ENCODE peak calls at places on chromosome 18, in ten cellular contexts. One of them, this sample, is unnamed.
A peak's percentile ranks its signal among the peaks of the same experiment; 100 is the strongest.

GRCh38 chr18:36772339-36772738 is 56.5 kb downstream of the TPGS2 start:
- DNase-seq in transverse colon: no peak
- DNase-seq in SJSA1: no peak
- DNase-seq in GM23248: peak; percentile 45
- DNase-seq in left lung: no peak
- DNase-seq in fibroblast of lung: peak; percentile 58
- DNase-seq in neuronal stem cell: no peak
- DNase-seq in astrocyte: peak; percentile 49
- DNase-seq in K562: no peak
- DNase-seq in stomach: no peak
- DNase-seq in this sample: no peak

GRCh38 chr18:35672897-35673296 is 91.4 kb downstream of the GALNT1 start:
- DNase-seq in GM23248: peak; percentile 40
- DNase-seq in left lung: no peak
- DNase-seq in astrocyte: peak; percentile 8
- DNase-seq in transverse colon: peak; percentile 50
- DNase-seq in stomach: no peak
- DNase-seq in neuronal stem cell: no peak
- DNase-seq in K562: no peak
- DNase-seq in SJSA1: no peak
- DNase-seq in fibroblast of lung: peak; percentile 8
- DNase-seq in this sample: no peak

GRCh38 chr18:79524181-79525078 is 128.7 kb downstream of the NFATC1 start:
- DNase-seq in neuronal stem cell: no peak
- DNase-seq in fibroblast of lung: no peak
- DNase-seq in stomach: no peak
- DNase-seq in transverse colon: no peak
- DNase-seq in left lung: no peak
- DNase-seq in SJSA1: peak; percentile 40
- DNase-seq in astrocyte: no peak
- DNase-seq in GM23248: no peak
- DNase-seq in K562: no peak
- DNase-seq in this sample: no peak

GRCh38 chr18:62957885-62958472 is 242.6 kb downstream of the PHLPP1 start:
- DNase-seq in GM23248: peak; percentile 51
- DNase-seq in neuronal stem cell: peak; percentile 29
- DNase-seq in fibroblast of lung: peak; percentile 26
- DNase-seq in stomach: peak; percentile 41
- DNase-seq in K562: no peak
- DNase-seq in left lung: no peak
- DNase-seq in SJSA1: peak; percentile 46
- DNase-seq in astrocyte: no peak
- DNase-seq in transverse colon: peak; percentile 44
- DNase-seq in this sample: no peak

GRCh38 chr18:58576641-58577251 is 52.1 kb downstream of the ALPK2 start:
- DNase-seq in astrocyte: peak; percentile 58
- DNase-seq in neuronal stem cell: no peak
- DNase-seq in GM23248: no peak
- DNase-seq in K562: no peak
- DNase-seq in fibroblast of lung: peak; percentile 71
- DNase-seq in left lung: no peak
- DNase-seq in SJSA1: no peak
- DNase-seq in transverse colon: no peak
- DNase-seq in stomach: no peak
- DNase-seq in this sample: no peak

GRCh38 chr18:61398961-61399632 is 65.9 kb downstream of the CDH20 start:
- DNase-seq in astrocyte: peak; percentile 73
- DNase-seq in neuronal stem cell: no peak
- DNase-seq in GM23248: peak; percentile 92
- DNase-seq in stomach: no peak
- DNase-seq in SJSA1: no peak
- DNase-seq in K562: no peak
- DNase-seq in left lung: no peak
- DNase-seq in transverse colon: no peak
- DNase-seq in fibroblast of lung: peak; percentile 81
- DNase-seq in this sample: no peak

GRCh38 chr18:56322403-56322802 is 316.0 kb downstream of the TXNL1 start:
- DNase-seq in GM23248: no peak
- DNase-seq in stomach: no peak
- DNase-seq in transverse colon: no peak
- DNase-seq in left lung: no peak
- DNase-seq in SJSA1: no peak
- DNase-seq in neuronal stem cell: peak; percentile 8
- DNase-seq in K562: no peak
- DNase-seq in fibroblast of lung: no peak
- DNase-seq in astrocyte: no peak
- DNase-seq in this sample: no peak

GRCh38 chr18:56319953-56320352 is 318.4 kb downstream of the TXNL1 start:
- DNase-seq in fibroblast of lung: no peak
- DNase-seq in astrocyte: no peak
- DNase-seq in GM23248: no peak
- DNase-seq in SJSA1: no peak
- DNase-seq in left lung: no peak
- DNase-seq in stomach: no peak
- DNase-seq in K562: no peak
- DNase-seq in neuronal stem cell: no peak
- DNase-seq in transverse colon: no peak
- DNase-seq in this sample: no peak

GRCh38 chr18:45509535-45509934 is 105.7 kb upstream of the SLC14A2 start:
- DNase-seq in neuronal stem cell: no peak
- DNase-seq in fibroblast of lung: no peak
- DNase-seq in K562: no peak
- DNase-seq in transverse colon: no peak
- DNase-seq in stomach: no peak
- DNase-seq in left lung: no peak
- DNase-seq in astrocyte: no peak
- DNase-seq in GM23248: no peak
- DNase-seq in SJSA1: no peak
- DNase-seq in this sample: no peak

GRCh38 chr18:45506951-45507350 is 108.3 kb upstream of the SLC14A2 start:
- DNase-seq in astrocyte: no peak
- DNase-seq in neuronal stem cell: no peak
- DNase-seq in left lung: no peak
- DNase-seq in K562: no peak
- DNase-seq in SJSA1: no peak
- DNase-seq in fibroblast of lung: no peak
- DNase-seq in GM23248: no peak
- DNase-seq in transverse colon: no peak
- DNase-seq in stomach: no peak
- DNase-seq in this sample: no peak

GRCh38 chr18:45503988-45504387 is 111.3 kb upstream of the SLC14A2 start:
- DNase-seq in astrocyte: no peak
- DNase-seq in left lung: no peak
- DNase-seq in neuronal stem cell: no peak
- DNase-seq in SJSA1: no peak
- DNase-seq in stomach: no peak
- DNase-seq in GM23248: no peak
- DNase-seq in transverse colon: no peak
- DNase-seq in K562: no peak
- DNase-seq in fibroblast of lung: no peak
- DNase-seq in this sample: no peak

DNA sequence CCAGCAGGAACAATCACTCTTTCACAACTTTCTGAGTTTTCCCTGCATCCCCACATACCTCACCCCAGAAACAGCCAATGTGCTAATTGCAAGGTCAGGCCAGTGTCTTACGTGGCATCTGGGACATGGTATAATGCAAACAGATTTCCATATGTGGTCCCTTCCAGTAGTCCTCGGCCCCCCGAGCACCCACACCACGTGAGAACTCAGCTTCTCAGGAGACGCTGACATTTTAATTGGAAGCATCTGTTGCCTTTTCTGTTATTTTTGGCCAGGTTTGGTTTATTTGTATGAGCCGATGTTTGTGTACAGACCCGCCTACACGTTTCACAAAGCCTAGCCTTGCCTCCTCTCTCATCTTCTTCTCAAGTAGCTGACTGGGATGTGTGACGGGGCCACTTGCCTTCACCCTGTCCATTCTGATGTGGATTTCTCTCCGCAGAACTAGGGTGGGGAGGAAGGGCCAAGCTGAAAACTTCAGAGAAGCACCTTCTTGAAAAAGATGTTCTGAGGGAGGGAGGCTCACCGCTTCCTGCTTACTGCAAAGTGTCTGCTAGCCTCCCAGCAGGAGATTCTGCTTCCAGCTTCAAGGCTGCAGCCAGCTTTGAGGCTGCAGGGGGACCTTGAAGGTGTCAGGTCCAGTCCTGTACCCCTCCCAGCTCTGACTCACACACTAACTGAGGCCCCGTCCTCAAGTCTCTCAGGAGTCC is 109.6 kb upstream of the SLC14A2 start:
- DNase-seq in SJSA1: peak; percentile 58
- DNase-seq in GM23248: peak; percentile 23
- DNase-seq in left lung: no peak
- DNase-seq in K562: no peak
- DNase-seq in stomach: no peak
- DNase-seq in neuronal stem cell: no peak
- DNase-seq in fibroblast of lung: peak; percentile 36
- DNase-seq in transverse colon: no peak
- DNase-seq in astrocyte: peak; percentile 23
- DNase-seq in this sample: no peak
- H3K4me1 ChIP-seq in SJSA1: peaks cover 34% of the 10 kb centered on the region
- H3K4me1 ChIP-seq in GM23248: no peaks in the 10 kb centered on the region
- H3K4me1 ChIP-seq in left lung: no peaks in the 10 kb centered on the region
- H3K4me1 ChIP-seq in K562: no peaks in the 10 kb centered on the region
- H3K4me1 ChIP-seq in stomach: no peaks in the 10 kb centered on the region
- H3K4me1 ChIP-seq in neuronal stem cell: peaks cover 1% of the 10 kb centered on the region
- H3K4me1 ChIP-seq in fibroblast of lung: no peaks in the 10 kb centered on the region
- H3K4me1 ChIP-seq in transverse colon: no peaks in the 10 kb centered on the region
- H3K4me1 ChIP-seq in astrocyte: no peaks in the 10 kb centered on the region
- H3K4me1 ChIP-seq in this sample: no peaks in the 10 kb centered on the region

DNA sequence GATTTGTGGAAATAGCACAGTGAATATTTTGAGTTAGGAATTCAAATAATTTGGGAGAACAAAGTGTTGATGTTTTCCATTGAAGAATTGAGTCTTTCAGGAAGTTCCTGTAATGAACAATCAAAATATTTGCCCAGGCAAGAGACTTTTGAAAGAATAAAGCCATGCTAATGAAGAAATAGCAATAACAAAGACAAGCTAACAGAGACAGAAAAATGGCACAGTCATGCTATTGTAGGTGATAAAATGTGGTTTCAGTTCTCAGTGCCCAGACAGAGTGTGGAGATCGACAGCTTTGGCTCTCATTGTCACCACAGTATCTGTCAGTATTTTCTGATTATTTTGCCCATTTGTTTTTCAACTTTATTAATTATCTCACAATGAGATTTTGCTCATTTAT is 490.8 kb upstream of the PIK3C3 start:
- DNase-seq in SJSA1: no peak
- DNase-seq in transverse colon: no peak
- DNase-seq in GM23248: no peak
- DNase-seq in left lung: no peak
- DNase-seq in fibroblast of lung: no peak
- DNase-seq in astrocyte: no peak
- DNase-seq in neuronal stem cell: no peak
- DNase-seq in stomach: no peak
- DNase-seq in K562: no peak
- DNase-seq in this sample: no peak
- H3K4me3 ChIP-seq in SJSA1: no peak overlapping the region
- H3K4me3 ChIP-seq in transverse colon: no peak overlapping the region
- H3K4me3 ChIP-seq in GM23248: no peak overlapping the region
- H3K4me3 ChIP-seq in left lung: no peak overlapping the region
- H3K4me3 ChIP-seq in fibroblast of lung: no peak overlapping the region
- H3K4me3 ChIP-seq in astrocyte: no peak overlapping the region
- H3K4me3 ChIP-seq in neuronal stem cell: no peak overlapping the region
- H3K4me3 ChIP-seq in stomach: no peak overlapping the region
- H3K4me3 ChIP-seq in K562: no peak overlapping the region
- H3K4me3 ChIP-seq in this sample: no peak overlapping the region

GRCh38 chr18:3592864-3593263 is 142.9 kb downstream of the TGIF1 start:
- DNase-seq in stomach: no peak
- DNase-seq in left lung: no peak
- DNase-seq in K562: peak; percentile 27
- DNase-seq in GM23248: no peak
- DNase-seq in neuronal stem cell: no peak
- DNase-seq in transverse colon: no peak
- DNase-seq in SJSA1: no peak
- DNase-seq in fibroblast of lung: no peak
- DNase-seq in astrocyte: no peak
- DNase-seq in this sample: no peak

GRCh38 chr18:3594760-3595241 is 144.8 kb downstream of the TGIF1 start:
- DNase-seq in fibroblast of lung: peak; percentile 64
- DNase-seq in SJSA1: no peak
- DNase-seq in left lung: no peak
- DNase-seq in K562: no peak
- DNase-seq in stomach: peak; percentile 37
- DNase-seq in astrocyte: peak; percentile 65
- DNase-seq in transverse colon: peak; percentile 47
- DNase-seq in neuronal stem cell: no peak
- DNase-seq in GM23248: peak; percentile 66
- DNase-seq in this sample: no peak

GRCh38 chr18:3595282-3596273 is 145.6 kb downstream of the TGIF1 start:
- DNase-seq in GM23248: peak; percentile 96
- DNase-seq in left lung: no peak
- DNase-seq in astrocyte: peak; percentile 99
- DNase-seq in stomach: peak; percentile 43
- DNase-seq in neuronal stem cell: no peak
- DNase-seq in fibroblast of lung: peak; percentile 99
- DNase-seq in K562: no peak
- DNase-seq in transverse colon: peak; percentile 44
- DNase-seq in SJSA1: peak; percentile 60
- DNase-seq in this sample: peak; percentile 52

GRCh38 chr18:3593381-3593903 is 143.5 kb downstream of the TGIF1 start:
- DNase-seq in astrocyte: peak; percentile 96
- DNase-seq in GM23248: peak; percentile 80
- DNase-seq in transverse colon: no peak
- DNase-seq in stomach: no peak
- DNase-seq in K562: peak; percentile 70
- DNase-seq in fibroblast of lung: peak; percentile 95
- DNase-seq in SJSA1: peak; percentile 90
- DNase-seq in left lung: no peak
- DNase-seq in neuronal stem cell: peak; percentile 69
- DNase-seq in this sample: peak; percentile 69

DNA sequence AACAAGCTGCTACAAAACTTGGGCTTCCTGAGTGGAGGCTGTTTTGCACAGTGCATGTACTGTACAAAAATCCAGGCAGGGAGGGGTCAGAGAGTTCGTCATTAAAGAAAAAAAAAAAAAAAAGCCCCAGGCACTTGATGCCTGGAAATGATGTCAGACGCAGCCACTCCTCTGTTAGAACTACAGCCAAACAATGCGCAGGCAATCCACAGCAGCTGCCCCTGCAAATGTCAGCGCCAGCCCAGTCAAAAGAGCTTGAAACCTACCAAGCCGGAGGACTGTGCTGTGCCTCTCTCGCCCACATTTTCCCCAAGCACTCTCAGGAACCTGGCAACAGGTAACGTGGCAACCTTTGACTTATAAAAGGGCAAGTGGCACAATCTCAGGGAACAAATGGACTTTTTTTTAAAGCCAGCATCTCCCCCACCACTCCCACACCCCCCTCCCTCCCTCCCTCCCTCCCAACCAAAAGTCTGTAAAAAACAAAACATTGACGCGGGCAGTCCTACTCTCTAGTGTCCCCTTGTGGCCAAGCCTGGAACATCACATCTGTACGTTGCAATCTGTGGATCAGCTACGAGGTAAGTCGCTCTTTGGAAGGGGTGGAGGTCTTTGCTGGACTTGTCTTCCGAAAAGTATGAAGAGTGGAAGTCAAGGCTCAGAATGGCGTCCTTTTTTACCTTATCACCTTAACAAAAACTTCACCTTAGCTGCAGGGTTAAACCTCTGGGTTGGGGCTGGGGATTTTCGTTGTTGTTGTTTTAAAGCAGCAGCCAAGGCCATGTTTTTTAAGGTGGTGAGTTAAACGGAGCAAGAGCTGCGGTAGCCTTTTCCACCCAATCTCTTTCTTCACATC is 144.2 kb downstream of the TGIF1 start:
- DNase-seq in left lung: no peak
- DNase-seq in fibroblast of lung: peak; percentile 98
- DNase-seq in GM23248: peak; percentile 97
- DNase-seq in K562: peak; percentile 83
- DNase-seq in neuronal stem cell: peak; percentile 92
- DNase-seq in astrocyte: peak; percentile 97
- DNase-seq in transverse colon: peak; percentile 92
- DNase-seq in SJSA1: peak; percentile 88
- DNase-seq in stomach: peak; percentile 90
- DNase-seq in this sample: peak; percentile 89
- H3K4me1 ChIP-seq in left lung: peaks cover 59% of the 10 kb centered on the region
- H3K4me1 ChIP-seq in fibroblast of lung: peaks cover 30% of the 10 kb centered on the region
- H3K4me1 ChIP-seq in GM23248: peaks cover 42% of the 10 kb centered on the region
- H3K4me1 ChIP-seq in K562: peaks cover 44% of the 10 kb centered on the region
- H3K4me1 ChIP-seq in neuronal stem cell: peaks cover 30% of the 10 kb centered on the region
- H3K4me1 ChIP-seq in astrocyte: peaks cover 44% of the 10 kb centered on the region
- H3K4me1 ChIP-seq in transverse colon: peaks cover 47% of the 10 kb centered on the region
- H3K4me1 ChIP-seq in SJSA1: peaks cover 42% of the 10 kb centered on the region
- H3K4me1 ChIP-seq in stomach: peaks cover 33% of the 10 kb centered on the region
- H3K4me1 ChIP-seq in this sample: peaks cover 47% of the 10 kb centered on the region

DNA sequence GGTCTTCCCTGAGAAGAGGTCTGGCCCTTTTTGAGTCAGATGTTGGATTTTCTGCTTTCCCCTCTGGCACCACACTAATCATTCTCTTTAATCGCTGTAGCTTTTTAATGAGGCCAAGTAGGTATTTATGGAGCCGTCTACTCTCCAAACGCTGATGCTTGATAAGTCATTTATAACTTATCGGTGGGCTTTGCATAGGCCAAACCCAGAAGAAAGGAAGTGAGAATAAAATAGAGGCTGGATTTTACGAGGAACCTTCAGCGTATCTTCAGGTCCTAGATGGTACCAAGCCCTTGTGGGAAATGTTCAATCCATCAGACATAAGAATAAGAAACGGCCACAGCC is 142.5 kb upstream of the CTAGE1 start:
- DNase-seq in neuronal stem cell: no peak
- DNase-seq in stomach: no peak
- DNase-seq in astrocyte: no peak
- DNase-seq in left lung: no peak
- DNase-seq in K562: no peak
- DNase-seq in GM23248: no peak
- DNase-seq in SJSA1: no peak
- DNase-seq in transverse colon: no peak
- DNase-seq in fibroblast of lung: no peak
- DNase-seq in this sample: no peak
- H3K4me3 ChIP-seq in neuronal stem cell: peak overlapping the region; percentile 71
- H3K4me3 ChIP-seq in stomach: peak overlapping the region; percentile 57
- H3K4me3 ChIP-seq in astrocyte: peak overlapping the region; percentile 61
- H3K4me3 ChIP-seq in left lung: peak overlapping the region; percentile 48
- H3K4me3 ChIP-seq in K562: peak overlapping the region; percentile 58
- H3K4me3 ChIP-seq in GM23248: peak overlapping the region; percentile 75
- H3K4me3 ChIP-seq in SJSA1: peak overlapping the region; percentile 48
- H3K4me3 ChIP-seq in transverse colon: peak overlapping the region; percentile 56
- H3K4me3 ChIP-seq in fibroblast of lung: peak overlapping the region; percentile 49
- H3K4me3 ChIP-seq in this sample: peak overlapping the region; percentile 43

This sample was measured in Caco-2.